ENCODE peak calls at places on chromosomes 1 and 21, in ten cellular contexts. E, Y, K, G, M, A, T, J, H and C are unnamed samples.
A peak's percentile ranks its signal among the peaks of the same experiment; 100 is the strongest.

GRCh38 chr1:21278898-21279819 is 11.1 kb downstream of the ECE1 start:
- DNase-seq in T (peak; percentile 38), Y (no peak), J (no peak), G (no peak), M (no peak), E (no peak), H (no peak), K (no peak), A (no peak), C (no peak)

GRCh38 chr1:232968965-232969364 is 18.6 kb downstream of the NTPCR start:
- DNase-seq in H (no peak), T (no peak), A (no peak), J (peak; percentile 88), K (no peak), M (peak; percentile 22), G (no peak), Y (no peak), E (no peak), C (no peak)

GRCh38 chr1:15051898-15052528 is 101.5 kb upstream of the TMEM51 start:
- DNase-seq in K (no peak), H (no peak), G (no peak), Y (no peak), A (no peak), T (no peak), J (no peak), E (no peak), M (no peak), C (no peak)

GRCh38 chr1:218367118-218367517 is 22.0 kb downstream of the TGFB2 start:
- DNase-seq in A (no peak), E (no peak), K (no peak), T (no peak), J (no peak), Y (no peak), H (no peak), G (no peak), M (no peak), C (no peak)

GRCh38 chr1:17079140-17079868 is 25.5 kb upstream of the SDHB start:
- DNase-seq in H (no peak), G (no peak), Y (no peak), A (no peak), E (no peak), K (no peak), T (no peak), J (no peak), M (no peak), C (no peak)

GRCh38 chr21:25330266-25330665 is 277.0 kb downstream of the MRPL39 start:
- DNase-seq in M (no peak), K (no peak), Y (no peak), E (no peak), A (no peak), H (no peak), T (no peak), G (no peak), J (no peak), C (no peak)

GRCh38 chr1:20187103-20187812 is 940 bp upstream of the PLA2G2C start:
- DNase-seq in K (peak; percentile 6), G (no peak), J (peak; percentile 19), M (peak; percentile 48), A (no peak), T (no peak), Y (no peak), H (no peak), E (peak; percentile 28), C (no peak)

GRCh38 chr1:42420145-42420544 is 35.7 kb downstream of the ZMYND12 start:
- DNase-seq in G (no peak), A (no peak), K (no peak), E (no peak), T (no peak), Y (no peak), M (peak; percentile 17), H (no peak), J (no peak), C (no peak)

GRCh38 chr1:9273177-9273576 is 19.5 kb upstream of the SPSB1 start:
- DNase-seq in Y (no peak), E (no peak), J (no peak), T (no peak), G (no peak), K (no peak), M (no peak), A (no peak), H (no peak), C (no peak)

GRCh38 chr1:23395162-23395724 is 25.6 kb upstream of the ZNF436 start:
- DNase-seq in E (no peak), Y (no peak), J (no peak), K (no peak), M (no peak), G (no peak), T (no peak), A (no peak), H (no peak), C (no peak)

GRCh38 chr1:61448934-61449368 is 276.0 kb downstream of the TM2D1 start:
- DNase-seq in H (no peak), K (no peak), Y (no peak), E (no peak), A (peak; percentile 98), G (no peak), T (no peak), J (peak; percentile 36), M (peak; percentile 24), C (no peak)

GRCh38 chr1:7859406-7859805 is 6.5 kb upstream of the UTS2 start:
- DNase-seq in A (no peak), E (no peak), G (no peak), K (no peak), J (no peak), M (no peak), H (no peak), T (no peak), Y (no peak), C (no peak)

GRCh38 chr1:208837242-208837641 is 593.1 kb upstream of the PLXNA2 start:
- DNase-seq in K (no peak), A (no peak), G (no peak), Y (no peak), J (no peak), T (no peak), H (no peak), E (no peak), M (no peak), C (no peak)

GRCh38 chr1:234322979-234323378 is 50.3 kb upstream of the COA6 start:
- DNase-seq in Y (peak; percentile 18), G (no peak), J (no peak), H (no peak), A (no peak), E (peak; percentile 54), M (no peak), K (peak; percentile 52), T (no peak), C (no peak)

GRCh38 chr1:245704765-245705164 is 550.0 kb downstream of the KIF26B start:
- DNase-seq in T (no peak), K (no peak), J (peak; percentile 17), H (no peak), M (no peak), Y (no peak), E (no peak), G (no peak), A (no peak), C (no peak)

GRCh38 chr21:40752125-40752524 is 94.8 kb downstream of the DSCAM start:
- DNase-seq in G (no peak), M (no peak), A (no peak), J (no peak), E (no peak), Y (no peak), T (no peak), H (no peak), K (no peak), C (peak; percentile 69)

GRCh38 chr1:186849271-186849671 is 20.5 kb downstream of the PLA2G4A start:
- DNase-seq in G (no peak), E (no peak), J (no peak), K (no peak), H (no peak), T (no peak), Y (no peak), M (no peak), A (no peak), C (no peak)

GRCh38 chr1:50415235-50416149 is 7.8 kb downstream of the DMRTA2 start:
- DNase-seq in J (no peak), H (no peak), Y (no peak), A (no peak), T (no peak), E (no peak), K (no peak), M (no peak), G (no peak), C (peak; percentile 54)